ENCODE peak calls at places on chromosomes 5 and 9, in six cellular contexts. R is AML-193; L is CD8-positive, alpha-beta memory T cell; J is mucosa of descending colon; N is GM13977; F is endothelial cell of umbilical vein. E is an unnamed sample.

GRCh38 chr9:69181908-69182353 is 7.9 kb downstream of the TJP2 start:
- DNase-seq in R (peak), L (no peak), J (no peak), N (no peak), F (peak), E (peak)

GRCh38 chr5:132385321-132386105 is 16.0 kb downstream of the SLC22A5 start:
- DNase-seq in R (peak), L (peak), J (peak), N (peak), F (peak), E (peak)

GRCh38 chr9:117744856-117745389 is 40.7 kb downstream of the TLR4 start:
- DNase-seq in R (no peak), L (no peak), J (no peak), N (peak), F (peak), E (no peak)

GRCh38 chr9:75238311-75238976 is 150.1 kb downstream of the OSTF1 start:
- DNase-seq in R (peak), L (peak), J (no peak), N (peak), F (peak), E (peak)

GRCh38 chr5:150496098-150496497 is 11.8 kb upstream of the NDST1 start:
- DNase-seq in R (no peak), L (no peak), J (no peak), N (no peak), F (no peak), E (no peak)

GRCh38 chr5:73496984-73497457 is 1.2 kb upstream of the BTF3 start:
- DNase-seq in R (peak), L (no peak), J (no peak), N (no peak), F (peak), E (peak)

GRCh38 chr5:172846677-172847076 is 12.6 kb downstream of the ERGIC1 start:
- DNase-seq in R (no peak), L (no peak), J (no peak), N (no peak), F (peak), E (no peak)

GRCh38 chr5:6452622-6453504 is 4.2 kb downstream of the UBE2QL1 start:
- DNase-seq in R (no peak), L (no peak), J (no peak), N (no peak), F (no peak), E (no peak)

GRCh38 chr5:101678494-101679193 is 617.4 kb downstream of the SLCO4C1 start:
- DNase-seq in R (peak), L (peak), J (no peak), N (peak), F (peak), E (no peak)

GRCh38 chr9:105144076-105144475 is 100.4 kb upstream of the SLC44A1 start:
- DNase-seq in R (peak), L (no peak), J (no peak), N (no peak), F (no peak), E (no peak)

GRCh38 chr9:69178583-69179011 is 4.5 kb downstream of the TJP2 start:
- DNase-seq in R (no peak), L (no peak), J (no peak), N (no peak), F (peak), E (no peak)

GRCh38 chr5:132466453-132467291 is 23.9 kb downstream of the IRF1 start:
- DNase-seq in R (peak), L (peak), J (peak), N (peak), F (peak), E (peak)

GRCh38 chr9:1619915-1620705 is 395.0 kb upstream of the SMARCA2 start:
- DNase-seq in R (no peak), L (no peak), J (no peak), N (no peak), F (no peak), E (no peak)

GRCh38 chr9:132896264-132896663 is 17.6 kb downstream of the SPACA9 start:
- DNase-seq in R (no peak), L (no peak), J (no peak), N (no peak), F (no peak), E (no peak)

GRCh38 chr5:143311955-143312354 is 91.5 kb downstream of the NR3C1 start:
- DNase-seq in R (no peak), L (no peak), J (no peak), N (no peak), F (no peak), E (no peak)

GRCh38 chr9:21465859-21466518 is 16.1 kb downstream of the IFNE start:
- DNase-seq in R (peak), L (peak), J (no peak), N (peak), F (peak), E (no peak)

GRCh38 chr5:102068870-102069269 is 227.2 kb downstream of the SLCO4C1 start:
- DNase-seq in R (no peak), L (no peak), J (no peak), N (no peak), F (no peak), E (no peak)

GRCh38 chr5:179271301-179271650 is 74.0 kb downstream of the ADAMTS2 start:
- DNase-seq in R (no peak), L (no peak), J (no peak), N (no peak), F (no peak), E (no peak)

GRCh38 chr5:58149345-58149744 is 310.5 kb downstream of the PLK2 start:
- DNase-seq in R (no peak), L (no peak), J (no peak), N (no peak), F (no peak), E (no peak)

GRCh38 chr5:54309237-54309636 is 1.1 kb downstream of the ARL15 start:
- DNase-seq in R (no peak), L (peak), J (no peak), N (no peak), F (peak), E (no peak)

GRCh38 chr9:18056993-18057369 is 417.0 kb upstream of the ADAMTSL1 start:
- DNase-seq in R (no peak), L (no peak), J (no peak), N (peak), F (no peak), E (no peak)

GRCh38 chr5:55645304-55645703 is 66.8 kb downstream of the SLC38A9 start:
- DNase-seq in R (no peak), L (no peak), J (no peak), N (no peak), F (no peak), E (no peak)

GRCh38 chr9:109085510-109085909 is 34.2 kb downstream of the TMEM245 start:
- DNase-seq in R (no peak), L (no peak), J (no peak), N (no peak), F (no peak), E (no peak)

GRCh38 chr9:105864248-105864898 is 170.0 kb downstream of the TMEM38B start:
- DNase-seq in R (no peak), L (no peak), J (no peak), N (no peak), F (no peak), E (no peak)

GRCh38 chr5:132478498-132478855 is 12.1 kb downstream of the IRF1 start:
- DNase-seq in R (no peak), L (no peak), J (peak), N (no peak), F (no peak), E (no peak)

E was measured in GDM1.